ENCODE peak calls at places on chromosome 17, in five cellular contexts. S is tibial nerve, A is NAMALWA, P is neural progenitor cell, U is RPMI7951. I is an unnamed sample.

GRCh38 chr17:63150994-63151464 is 185.0 kb downstream of the TANC2 start:
- DNase-seq in P (peak; percentile 38), U (peak; percentile 55), A (no peak), S (no peak), I (peak; percentile 85)

GRCh38 chr17:49450735-49451134 is 36.1 kb upstream of the PHB1 start:
- DNase-seq in U (peak; percentile 63), A (no peak), S (no peak), P (no peak), I (no peak)

GRCh38 chr17:78723001-78723796 is 58.9 kb downstream of the CYTH1 start:
- DNase-seq in A (no peak), P (peak; percentile 86), U (no peak), S (no peak), I (peak; percentile 94)

GRCh38 chr17:72903522-72903921 is 189.0 kb downstream of the SLC39A11 start:
- DNase-seq in P (no peak), A (no peak), U (no peak), S (no peak), I (peak; percentile 69)

GRCh38 chr17:76146053-76146875 is 5.2 kb upstream of the FOXJ1 start:
- DNase-seq in P (no peak), S (no peak), A (no peak), U (no peak), I (no peak)

GRCh38 chr17:37048806-37049205 is 100.1 kb downstream of the AATF start:
- DNase-seq in U (no peak), S (no peak), A (no peak), P (no peak), I (no peak)

GRCh38 chr17:76271669-76272540 is 6.8 kb downstream of the UBALD2 start:
- DNase-seq in A (peak; percentile 84), S (no peak), P (no peak), U (no peak), I (peak; percentile 90)

GRCh38 chr17:76094046-76094445 is 9.5 kb downstream of the EXOC7 start:
- DNase-seq in P (no peak), S (no peak), A (no peak), U (no peak), I (no peak)

GRCh38 chr17:78408476-78409020 is 30.1 kb downstream of the PGS1 start:
- DNase-seq in P (no peak), S (no peak), U (no peak), A (no peak), I (no peak)

GRCh38 chr17:18219016-18219415 is 6.4 kb upstream of the LLGL1 start:
- DNase-seq in A (no peak), U (peak; percentile 31), S (peak; percentile 62), P (no peak), I (no peak)

GRCh38 chr17:80032614-80033171 is 3.0 kb downstream of the TBC1D16 start:
- DNase-seq in P (no peak), A (no peak), S (no peak), U (no peak), I (no peak)

GRCh38 chr17:27088767-27089078 is 205.2 kb upstream of the WSB1 start:
- DNase-seq in A (no peak), P (no peak), U (no peak), S (no peak), I (no peak)

GRCh38 chr17:74305865-74306654 is 20.0 kb upstream of the KIF19 start:
- DNase-seq in A (peak; percentile 8), P (peak; percentile 31), S (no peak), U (peak; percentile 10), I (no peak)

GRCh38 chr17:62671553-62671952 is 44.1 kb downstream of the MRC2 start:
- DNase-seq in S (no peak), A (no peak), U (no peak), P (no peak), I (no peak)

GRCh38 chr17:41811549-41812175 is at the start of gene P3H4:
- DNase-seq in S (peak; percentile 58), U (peak; percentile 74), A (peak; percentile 72), P (peak; percentile 90), I (peak; percentile 93)

GRCh38 chr17:65020284-65020683 is 36.3 kb downstream of the GNA13 start:
- DNase-seq in P (no peak), A (no peak), U (peak; percentile 24), S (no peak), I (no peak)

GRCh38 chr17:66348605-66349165 is 46.3 kb downstream of the PRKCA start:
- DNase-seq in S (no peak), A (no peak), U (peak; percentile 74), P (no peak), I (peak; percentile 56)

GRCh38 chr17:19935169-19935568 is 42.5 kb downstream of the AKAP10 start:
- DNase-seq in P (no peak), A (no peak), U (no peak), S (no peak), I (no peak)

GRCh38 chr17:3732171-3732570 is 8.5 kb downstream of the HASPIN start:
- DNase-seq in A (peak; percentile 26), P (no peak), S (no peak), U (no peak), I (peak; percentile 51)

GRCh38 chr17:28381141-28381825 is 9.8 kb downstream of the SARM1 start:
- DNase-seq in A (no peak), S (no peak), P (peak; percentile 89), U (no peak), I (peak; percentile 81)

GRCh38 chr17:79147791-79148506 is 73.3 kb downstream of the ENGASE start:
- DNase-seq in U (no peak), S (no peak), P (no peak), A (no peak), I (no peak)

GRCh38 chr17:48048321-48049140 is at the start of gene NFE2L1:
- DNase-seq in S (peak; percentile 84), U (peak; percentile 92), P (no peak), A (peak; percentile 78), I (peak; percentile 95)

GRCh38 chr17:41967141-41967920 is 736 bp downstream of the CNP start:
- DNase-seq in S (peak; percentile 21), U (peak; percentile 36), P (no peak), A (peak; percentile 63), I (no peak)

GRCh38 chr17:43634681-43635125 is 27.0 kb downstream of the MEOX1 start:
- DNase-seq in P (no peak), A (no peak), S (no peak), U (no peak), I (no peak)

GRCh38 chr17:50021681-50022370 is 26.8 kb upstream of the DLX3 start:
- DNase-seq in P (no peak), S (no peak), A (no peak), U (no peak), I (no peak)

GRCh38 chr17:82619211-82619610 is 29.0 kb downstream of the WDR45B start:
- DNase-seq in P (no peak), S (no peak), U (no peak), A (no peak), I (no peak)

GRCh38 chr17:27413295-27413694 is 43.0 kb upstream of the KSR1 start:
- DNase-seq in S (no peak), P (no peak), U (no peak), A (no peak), I (no peak)

GRCh38 chr17:69523252-69523861 is 108.9 kb downstream of the MAP2K6 start:
- DNase-seq in P (peak; percentile 58), A (peak; percentile 65), S (peak; percentile 53), U (peak; percentile 50), I (peak; percentile 75)

GRCh38 chr17:77544347-77544746 is 403.6 kb downstream of the SEC14L1 start:
- DNase-seq in P (no peak), A (no peak), U (no peak), S (no peak), I (no peak)

GRCh38 chr17:73586153-73586906 is 57.9 kb downstream of the SDK2 start:
- DNase-seq in P (no peak), S (no peak), A (no peak), U (peak; percentile 76), I (peak; percentile 95)

GRCh38 chr17:8019665-8020064 is 17.2 kb downstream of the GUCY2D start:
- DNase-seq in A (no peak), S (no peak), P (no peak), U (peak; percentile 58), I (no peak)

GRCh38 chr17:6524520-6524919 is 31.8 kb downstream of the PITPNM3 start:
- DNase-seq in P (no peak), A (no peak), S (no peak), U (no peak), I (no peak)

GRCh38 chr17:30312218-30312617 is 20.5 kb upstream of the BLMH start:
- DNase-seq in S (no peak), A (no peak), P (no peak), U (no peak), I (no peak)

GRCh38 chr17:74012465-74012864 is 191.0 kb upstream of the RPL38 start:
- DNase-seq in A (no peak), S (no peak), U (no peak), P (no peak), I (peak; percentile 33)

GRCh38 chr17:71392715-71393567 is 727.9 kb upstream of the SOX9 start:
- DNase-seq in S (no peak), U (no peak), P (no peak), A (no peak), I (no peak)

GRCh38 chr17:80996422-80997305 is 5.0 kb downstream of the CHMP6 start:
- DNase-seq in A (no peak), S (no peak), P (no peak), U (no peak), I (no peak)

I was measured in left kidney.